ENCODE peak calls at places on chromosomes 16 and 17, in five cellular contexts. Z, D, V, A and F are unnamed samples.
A peak's percentile ranks its signal among the peaks of the same experiment; 100 is the strongest.

GRCh38 chr16:22250522-22250921 is 44.4 kb downstream of the EEF2K start:
- DNase-seq in A (no peak), V (no peak), Z (no peak), D (no peak), F (no peak)

GRCh38 chr16:70778901-70779309 is 22.1 kb downstream of the VAC14 start:
- DNase-seq in A (peak; percentile 88), D (peak; percentile 77), Z (no peak), V (peak; percentile 95), F (no peak)

GRCh38 chr16:83701494-83701893 is 106.3 kb upstream of the HSBP1 start:
- DNase-seq in D (peak; percentile 89), A (no peak), Z (peak; percentile 27), V (peak; percentile 68), F (no peak)

GRCh38 chr17:7548585-7549400 is at the start of gene TNFSF12:
- DNase-seq in Z (peak; percentile 79), A (no peak), D (peak; percentile 58), V (peak; percentile 11), F (peak; percentile 84)

GRCh38 chr17:36463916-36464764 is 22.3 kb upstream of the ZNHIT3 start:
- DNase-seq in V (peak; percentile 74), A (peak; percentile 74), D (peak; percentile 85), Z (peak; percentile 57), F (peak; percentile 81)

GRCh38 chr16:14372471-14372870 is 257.6 kb downstream of the PARN start:
- DNase-seq in A (no peak), V (no peak), Z (no peak), D (no peak), F (no peak)

GRCh38 chr17:78865682-78866390 is 25.2 kb upstream of the USP36 start:
- DNase-seq in D (peak; percentile 83), A (peak; percentile 77), Z (peak; percentile 75), V (peak; percentile 83), F (peak; percentile 82)

GRCh38 chr17:68777243-68777855 is 176.2 kb upstream of the FAM20A start:
- DNase-seq in V (peak; percentile 85), D (peak; percentile 71), Z (peak; percentile 32), A (peak; percentile 44), F (no peak)

GRCh38 chr16:10964891-10965326 is 20.5 kb downstream of the CLEC16A start:
- DNase-seq in D (no peak), Z (peak; percentile 62), A (no peak), V (no peak), F (peak; percentile 61)

GRCh38 chr17:3636908-3637373 is 381 bp downstream of the CTNS start:
- DNase-seq in Z (peak; percentile 33), A (no peak), V (no peak), D (peak; percentile 38), F (no peak)

GRCh38 chr17:77959216-77959925 is 868 bp downstream of the TNRC6C start:
- DNase-seq in Z (peak; percentile 64), A (peak; percentile 48), V (peak; percentile 23), D (peak; percentile 44), F (peak; percentile 50)

GRCh38 chr17:16215002-16215272 is 397 bp downstream of the NCOR1 start:
- DNase-seq in Z (no peak), V (no peak), A (peak; percentile 50), D (peak; percentile 67), F (peak; percentile 62)

GRCh38 chr17:80154166-80154565 is 7.2 kb upstream of the EIF4A3 start:
- DNase-seq in Z (no peak), V (no peak), D (no peak), A (no peak), F (no peak)

GRCh38 chr17:7294614-7295153 is at the start of gene YBX2:
- DNase-seq in Z (peak; percentile 95), D (peak; percentile 96), A (peak; percentile 90), V (peak; percentile 19), F (peak; percentile 89)

GRCh38 chr17:44911133-44912001 is 3.9 kb downstream of the GFAP start:
- DNase-seq in V (peak; percentile 60), D (peak; percentile 89), A (peak; percentile 95), Z (peak; percentile 70), F (peak; percentile 80)

GRCh38 chr17:8662973-8663372 is 32.4 kb upstream of the MYH10 start:
- DNase-seq in A (no peak), D (no peak), Z (no peak), V (no peak), F (no peak)

GRCh38 chr16:2207872-2208271 is 2.6 kb downstream of the MLST8 start:
- DNase-seq in A (no peak), V (no peak), D (no peak), Z (no peak), F (no peak)

GRCh38 chr17:60559995-60560859 is 34.2 kb upstream of the APPBP2 start:
- DNase-seq in D (no peak), A (no peak), Z (no peak), V (no peak), F (no peak)

DNA sequence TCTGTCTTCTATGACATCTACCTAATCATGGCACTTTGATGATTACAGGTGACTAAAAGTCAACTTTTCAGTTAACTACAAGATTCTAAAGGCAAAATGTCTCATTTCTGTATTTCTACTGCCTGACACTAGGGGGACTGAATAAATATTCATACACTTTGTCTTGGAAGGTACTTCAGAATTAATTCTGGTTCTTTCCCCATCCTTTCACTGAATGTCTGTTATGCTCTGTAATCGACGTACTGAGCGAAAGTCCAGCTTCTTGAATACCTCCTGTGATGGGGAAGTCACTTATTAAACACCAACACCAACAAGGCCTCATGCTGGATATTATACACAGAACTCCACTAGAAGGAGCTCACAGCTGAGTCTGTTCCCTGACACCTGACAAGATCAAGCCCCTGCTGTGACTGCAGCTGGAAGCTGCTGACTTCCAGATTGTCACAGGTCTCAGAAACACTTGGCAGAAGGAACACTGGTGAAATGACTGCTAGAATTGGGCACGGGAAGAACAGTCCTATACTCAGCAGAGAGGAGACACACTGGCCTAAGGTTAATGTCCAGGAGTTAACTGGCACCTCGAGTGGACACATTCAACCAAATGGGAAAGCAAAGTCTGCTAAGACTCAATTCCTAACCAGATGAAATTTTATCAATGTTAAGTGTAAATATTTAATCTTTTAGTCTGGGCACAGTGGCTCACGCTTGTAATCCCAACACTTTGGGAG is 31.9 kb downstream of the CMC2 start:
- DNase-seq in V (peak; percentile 43), A (no peak), D (peak; percentile 55), Z (no peak), F (no peak)
- TF ChIP-seq CTCF in V (peak; percentile 58), A (peak; percentile 48), D (peak; percentile 52), Z (peak; percentile 37), F (no peak)

DNA sequence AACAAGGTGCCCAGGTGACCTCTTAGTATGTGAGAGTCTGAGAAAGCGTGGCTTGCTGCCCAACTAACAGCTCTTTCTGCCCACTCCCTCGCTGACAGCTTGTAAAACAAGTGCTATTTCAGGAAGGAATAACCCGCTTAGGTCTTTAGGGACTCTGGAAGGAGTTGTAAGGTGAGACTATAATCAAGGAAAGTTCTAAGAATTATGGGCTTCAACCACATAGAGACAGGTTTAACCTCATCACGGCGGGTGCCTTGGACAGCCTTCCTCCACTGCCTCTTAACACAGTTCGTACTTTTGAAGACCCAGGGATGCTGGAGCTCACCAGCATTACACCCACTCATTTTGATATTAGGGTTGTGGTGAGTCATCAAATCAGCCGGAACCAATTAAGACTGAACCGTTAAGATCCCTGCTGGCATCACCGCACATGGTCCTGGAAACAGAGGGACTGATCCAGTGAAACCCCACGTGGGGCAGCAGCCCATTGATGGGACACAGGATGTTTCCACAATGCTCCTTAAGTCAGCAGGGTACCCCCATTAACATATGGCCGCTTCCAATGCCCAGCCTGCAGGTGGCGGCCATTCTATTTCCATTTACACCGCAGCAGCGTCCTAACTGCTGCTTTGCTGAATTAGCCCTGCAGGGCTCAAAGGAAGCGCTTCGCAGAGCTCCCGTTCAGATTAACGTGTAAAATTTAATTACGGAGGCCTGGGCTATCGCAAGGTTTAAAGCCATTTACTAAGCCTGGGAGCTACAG is 176.6 kb upstream of the SDK2 start:
- DNase-seq in D (peak; percentile 29), A (no peak), Z (no peak), V (peak; percentile 5), F (no peak)
- TF ChIP-seq CTCF in D (peak; percentile 32), A (no peak), Z (peak; percentile 25), V (peak; percentile 15), F (peak; percentile 15)

GRCh38 chr16:84879569-84880487 is 60.0 kb downstream of the CRISPLD2 start:
- DNase-seq in A (peak; percentile 54), D (no peak), V (no peak), Z (no peak), F (no peak)
- TF ChIP-seq CTCF in A (no peak), D (no peak), V (no peak), Z (no peak), F (no peak)

GRCh38 chr17:49438885-49439284 is 24.2 kb upstream of the PHB1 start:
- DNase-seq in D (no peak), A (no peak), V (peak; percentile 7), Z (no peak), F (no peak)
- TF ChIP-seq CTCF in D (no peak), A (no peak), V (peak; percentile 15), Z (no peak), F (no peak)